ENCODE peak calls at places on chromosomes 4 and X, in seven cellular contexts. X, M, W, G, A, E and L are unnamed samples.

GRCh38 chr4:4619821-4620220 is 78.0 kb upstream of the STX18 start:
- DNase-seq in X (no peak), M (no peak), G (no peak), W (no peak), A (no peak), E (no peak), L (no peak)

GRCh38 chrX:28966335-28966734 is 379.1 kb downstream of the IL1RAPL1 start:
- DNase-seq in A (peak), W (no peak), G (no peak), E (no peak), M (no peak), X (no peak), L (no peak)

GRCh38 chrX:96424007-96424406 is 260.6 kb upstream of the DIAPH2 start:
- DNase-seq in X (peak), W (no peak), A (peak), G (no peak), M (no peak), E (no peak), L (no peak)

GRCh38 chrX:102339312-102340298 is 92.6 kb downstream of the NXF2 start:
- DNase-seq in X (no peak), G (no peak), M (no peak), W (peak), A (no peak), E (peak), L (no peak)

GRCh38 chr4:78645853-78646757 is 94.5 kb downstream of the ANXA3 start:
- DNase-seq in A (peak), M (peak), G (no peak), E (no peak), W (peak), X (peak), L (peak)

GRCh38 chr4:109947457-109947856 is 34.8 kb downstream of the EGF start:
- DNase-seq in G (no peak), X (peak), E (no peak), W (no peak), A (no peak), M (no peak), L (no peak)

GRCh38 chr4:95077864-95078263 is 320.1 kb downstream of the BMPR1B start:
- DNase-seq in W (no peak), G (no peak), X (peak), M (no peak), A (peak), E (no peak), L (no peak)

GRCh38 chr4:41349021-41349420 is 92.3 kb downstream of the UCHL1 start:
- DNase-seq in M (no peak), A (peak), X (no peak), G (no peak), W (no peak), E (no peak), L (no peak)

GRCh38 chrX:38336538-38337240 is 9.4 kb upstream of the RPGR start:
- DNase-seq in G (no peak), A (no peak), W (no peak), M (no peak), E (no peak), X (no peak), L (no peak)

GRCh38 chrX:73963682-73964081 is 340.3 kb upstream of the ZCCHC13 start:
- DNase-seq in M (no peak), X (peak), E (no peak), W (no peak), G (no peak), A (no peak), L (no peak)

GRCh38 chrX:8189096-8189830 is 18.2 kb upstream of the VCX2 start:
- DNase-seq in A (no peak), X (no peak), W (no peak), E (no peak), M (no peak), G (no peak), L (no peak)

GRCh38 chrX:78321809-78322208 is 5.6 kb downstream of the CYSLTR1 start:
- DNase-seq in A (no peak), M (no peak), X (no peak), G (no peak), E (no peak), W (no peak), L (no peak)

GRCh38 chr4:105179539-105180401 is 33.1 kb downstream of the TET2 start:
- DNase-seq in A (no peak), E (no peak), W (no peak), X (peak), G (no peak), M (no peak), L (no peak)

GRCh38 chr4:100641326-100641725 is 123.5 kb upstream of the EMCN start:
- DNase-seq in M (no peak), G (no peak), X (no peak), E (no peak), A (no peak), W (no peak), L (no peak)

DNA sequence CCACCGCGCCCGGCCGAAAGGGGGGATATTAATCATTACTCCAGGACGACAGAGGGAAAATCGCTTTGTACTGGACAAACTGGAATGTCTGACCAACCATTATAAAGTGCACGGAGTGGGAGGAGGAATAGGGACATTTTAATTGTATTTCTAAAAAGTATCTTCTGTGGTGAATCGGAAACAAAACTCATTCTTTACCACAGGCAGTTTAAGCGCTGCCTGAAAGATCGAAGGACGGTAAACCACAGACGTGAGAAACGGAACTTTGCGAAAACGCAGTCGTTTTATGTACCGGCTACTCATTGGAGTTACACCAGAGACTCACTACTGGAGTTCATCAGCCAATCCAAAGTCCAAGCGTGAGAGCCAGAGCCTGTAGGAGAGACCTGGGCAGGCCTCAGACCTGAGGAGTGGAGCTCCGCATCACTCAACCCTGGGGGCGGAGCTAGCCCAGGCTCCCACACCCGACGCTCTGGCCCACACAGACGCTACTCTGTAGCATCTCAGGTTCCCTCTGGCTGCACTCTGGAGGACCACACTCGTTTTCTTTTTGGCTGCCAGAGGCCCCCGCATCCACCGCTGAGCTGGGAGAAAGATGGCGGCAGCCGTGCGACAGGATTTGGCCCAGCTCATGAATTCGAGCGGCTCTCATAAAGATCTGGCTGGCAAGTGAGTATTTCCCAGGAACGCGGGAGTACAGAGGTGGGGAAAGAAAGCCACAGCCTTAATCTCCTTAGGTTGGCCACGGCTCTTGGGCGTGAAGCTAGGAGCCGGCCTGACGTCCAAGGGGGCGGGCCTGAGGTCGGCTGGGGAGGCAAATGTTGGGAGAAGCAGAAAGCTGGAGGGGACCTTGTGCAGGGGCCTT is at the start of gene COPS4:
- DNase-seq in W (peak), E (peak), X (peak), G (peak), M (peak), A (peak), L (peak)
- TF ChIP-seq CTCF in W (peak), E (peak), X (peak), G (peak), M (peak), A (peak), L (peak)

DNA sequence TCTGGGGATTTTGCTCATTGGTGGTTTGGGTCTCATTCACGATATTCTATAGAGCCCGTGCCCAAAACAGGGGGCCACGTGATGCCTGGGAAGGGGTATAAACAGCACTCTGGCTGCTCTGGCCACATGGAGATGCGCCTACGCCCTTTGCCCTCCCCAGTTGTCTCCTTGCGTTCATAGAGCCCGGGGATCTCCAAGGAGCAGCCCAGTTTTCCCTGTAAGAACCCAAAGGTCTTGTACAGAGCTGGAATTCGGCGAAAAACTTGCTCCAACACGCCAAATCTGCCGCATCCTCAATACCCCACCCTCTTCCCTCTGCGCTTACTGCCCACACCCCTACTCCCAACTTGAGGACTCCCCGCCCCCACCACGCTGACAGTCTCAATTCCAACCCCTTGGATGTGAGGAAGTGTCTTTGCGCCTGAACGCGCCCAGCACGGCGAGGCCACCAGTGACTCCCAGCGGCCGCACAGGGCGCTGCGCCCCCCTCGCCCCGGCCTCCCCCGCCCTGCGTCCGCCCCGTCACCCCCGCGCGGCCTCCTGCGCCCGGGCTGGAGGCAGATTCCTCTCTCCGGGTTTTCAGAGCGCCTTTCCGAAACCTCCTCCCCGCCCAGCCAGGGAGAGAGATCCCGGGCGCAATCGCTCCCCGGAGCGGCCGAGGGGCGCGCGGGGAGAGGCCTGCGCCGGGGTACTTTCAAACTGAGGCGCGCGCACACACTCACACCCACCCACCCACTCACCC is at the start of gene NHS:
- DNase-seq in M (peak), G (peak), X (peak), A (peak), E (peak), W (peak), L (peak)
- TF ChIP-seq CTCF in M (peak), G (peak), X (peak), A (peak), E (peak), W (no peak), L (peak)

GRCh38 chrX:54447461-54447860 is 7.3 kb downstream of the TSR2 start:
- DNase-seq in G (no peak), A (peak), M (no peak), W (no peak), X (peak), E (peak), L (no peak)
- TF ChIP-seq CTCF in G (no peak), A (no peak), M (peak), W (no peak), X (peak), E (peak), L (peak)

DNA sequence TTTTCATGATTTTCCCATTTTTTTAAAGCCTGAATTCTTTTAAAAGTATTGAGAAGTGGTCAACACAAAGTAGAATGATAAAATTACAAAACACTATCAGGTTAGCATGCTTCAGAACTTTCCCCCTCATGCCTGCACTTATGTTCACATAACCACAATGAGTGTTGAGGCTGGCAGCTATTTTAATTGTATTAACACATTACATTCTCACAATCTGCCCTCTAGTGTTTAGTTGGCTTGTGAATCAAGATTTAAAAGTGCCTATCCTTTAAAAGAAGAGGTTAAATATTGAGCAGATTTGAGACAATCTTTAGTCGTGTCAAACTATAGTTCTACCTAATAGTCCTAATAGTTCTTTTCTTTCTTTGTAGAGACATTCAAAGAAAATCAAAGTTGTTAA is 93.6 kb upstream of the NAP1L5 start:
- DNase-seq in A (peak), X (peak), E (no peak), M (no peak), W (no peak), G (no peak), L (no peak)
- TF ChIP-seq CTCF in A (no peak), X (peak), E (peak), M (no peak), W (no peak), G (no peak), L (no peak)

GRCh38 chr4:16788893-16789292 is 109.6 kb downstream of the LDB2 start:
- DNase-seq in W (no peak), E (no peak), G (no peak), M (no peak), X (no peak), A (no peak), L (no peak)

GRCh38 chr4:16783119-16783518 is 115.3 kb downstream of the LDB2 start:
- DNase-seq in A (no peak), M (no peak), W (no peak), X (no peak), G (no peak), E (peak), L (no peak)

GRCh38 chr4:16790508-16790907 is 107.9 kb downstream of the LDB2 start:
- DNase-seq in G (no peak), X (no peak), A (no peak), W (no peak), M (no peak), E (no peak), L (no peak)

GRCh38 chr4:16791460-16791859 is 107.0 kb downstream of the LDB2 start:
- DNase-seq in W (no peak), G (no peak), X (no peak), M (no peak), A (no peak), E (no peak), L (no peak)

GRCh38 chr4:16785800-16786527 is 112.5 kb downstream of the LDB2 start:
- DNase-seq in X (no peak), G (no peak), M (peak), E (no peak), A (peak), W (no peak), L (no peak)
- TF ChIP-seq CTCF in X (no peak), G (no peak), M (no peak), E (no peak), A (no peak), W (no peak), L (no peak)

DNA sequence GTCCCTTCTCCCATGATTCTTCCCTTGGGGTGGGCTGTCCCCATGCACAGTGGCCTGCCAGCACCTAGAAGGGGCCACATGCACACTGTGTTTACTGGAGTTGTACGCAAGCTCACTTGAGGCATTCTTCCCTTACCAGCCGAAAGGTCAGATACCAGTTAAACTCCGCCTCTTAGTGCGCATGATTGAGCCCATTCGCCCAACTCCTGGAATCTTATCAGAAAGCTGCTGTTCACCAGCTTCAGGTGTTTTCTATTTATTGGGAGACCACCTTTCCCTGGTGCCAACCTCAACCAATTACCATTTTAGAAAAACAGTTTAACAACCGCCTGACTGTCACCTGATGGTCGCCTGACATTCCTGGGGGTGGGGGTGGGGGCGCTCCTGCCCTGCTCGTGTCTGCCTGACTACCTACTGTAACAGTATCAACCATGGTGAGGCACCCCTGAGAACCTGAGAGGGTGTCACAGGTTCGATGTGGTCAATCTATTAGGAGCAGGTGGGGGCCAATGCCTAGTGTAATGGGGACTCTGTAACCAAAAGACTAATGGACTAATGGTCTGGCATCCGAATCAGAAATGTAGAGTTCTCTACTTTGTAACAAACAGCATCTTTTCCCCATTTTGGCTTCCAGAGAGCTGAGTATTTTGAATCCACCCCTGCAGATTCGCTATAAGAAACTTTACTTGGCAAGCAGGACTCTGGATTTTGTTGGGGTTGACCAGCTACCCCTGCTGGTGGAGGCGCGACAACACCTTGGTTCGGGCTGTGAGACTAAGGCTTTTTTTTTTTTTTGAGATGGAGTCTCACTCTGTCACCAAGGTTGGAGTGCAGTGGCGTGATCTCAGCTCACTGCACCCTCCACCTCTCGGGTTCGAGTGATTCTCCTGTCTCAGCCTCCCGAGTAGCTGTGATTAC is 58.3 kb upstream of the ZNF157 start:
- DNase-seq in X (peak), W (no peak), G (peak), M (peak), E (peak), A (peak), L (peak)
- TF ChIP-seq CTCF in X (peak), W (no peak), G (peak), M (peak), E (peak), A (peak), L (peak)

GRCh38 chr4:177441061-177441802 is 1.0 kb downstream of the AGA start:
- DNase-seq in A (peak), G (no peak), M (no peak), W (no peak), E (peak), X (peak), L (no peak)
- TF ChIP-seq CTCF in A (no peak), G (peak), M (peak), W (no peak), E (peak), X (no peak), L (no peak)